ENCODE peak calls at places on chromosomes 12 and 14, in six cellular contexts. A is head of caudate nucleus, W is bronchial epithelial cell, X is mucosa of gallbladder, O is activated T-helper 1 cell treated with Interleukin-2 at 50 U/mL for 16 hours, D is cortex of kidney. N is an unnamed sample.

GRCh38 chr12:67833602-67834001 is 155.6 kb upstream of the IFNG-AS1 start:
- DNase-seq in A (no peak), W (no peak), X (no peak), O (no peak), D (no peak), N (no peak)

GRCh38 chr14:104292084-104292970 is 153.9 kb downstream of the KIF26A start:
- DNase-seq in A (no peak), W (no peak), X (no peak), O (no peak), D (no peak), N (no peak)

GRCh38 chr12:64968989-64969819 is 144.8 kb downstream of the TBC1D30 start:
- DNase-seq in A (no peak), W (peak; percentile 58), X (no peak), O (no peak), D (no peak), N (no peak)

GRCh38 chr12:14327717-14328116 is 37.8 kb upstream of the ATF7IP start:
- DNase-seq in A (no peak), W (peak; percentile 44), X (no peak), O (no peak), D (no peak), N (no peak)

GRCh38 chr12:31406345-31406744 is 80.4 kb upstream of the SINHCAF start:
- DNase-seq in A (no peak), W (no peak), X (no peak), O (no peak), D (no peak), N (no peak)

GRCh38 chr12:22231836-22232235 is 102.7 kb downstream of the ST8SIA1 start:
- DNase-seq in A (no peak), W (no peak), X (no peak), O (no peak), D (no peak), N (no peak)

GRCh38 chr14:97602438-97603117 is 805.4 kb downstream of the VRK1 start:
- DNase-seq in A (no peak), W (no peak), X (no peak), O (peak; percentile 66), D (no peak), N (peak; percentile 24)

GRCh38 chr14:72792051-72792788 is 101.7 kb downstream of the DPF3 start:
- DNase-seq in A (peak; percentile 41), W (no peak), X (no peak), O (no peak), D (no peak), N (no peak)

GRCh38 chr12:131894313-131894860 is at the start of gene ULK1:
- DNase-seq in A (peak; percentile 92), W (peak; percentile 60), X (peak; percentile 94), O (peak; percentile 91), D (no peak), N (peak; percentile 75)

GRCh38 chr14:56199095-56199975 is 81.1 kb downstream of the PELI2 start:
- DNase-seq in A (no peak), W (peak; percentile 76), X (peak; percentile 70), O (no peak), D (no peak), N (peak; percentile 25)

GRCh38 chr14:39266589-39266870 is 32.8 kb downstream of the MIA2 start:
- DNase-seq in A (no peak), W (no peak), X (peak; percentile 88), O (no peak), D (no peak), N (no peak)

GRCh38 chr14:102317564-102318248 is 1.8 kb upstream of the ZNF839 start:
- DNase-seq in A (no peak), W (peak; percentile 17), X (no peak), O (no peak), D (no peak), N (peak; percentile 2)

GRCh38 chr12:80490329-80490728 is 46.3 kb downstream of the PTPRQ start:
- DNase-seq in A (no peak), W (no peak), X (no peak), O (no peak), D (no peak), N (no peak)

GRCh38 chr14:69263364-69263763 is 3.4 kb downstream of the GALNT16 start:
- DNase-seq in A (no peak), W (peak; percentile 42), X (no peak), O (no peak), D (no peak), N (no peak)

GRCh38 chr12:98259667-98260066 is 255.7 kb upstream of the TMPO start:
- DNase-seq in A (no peak), W (no peak), X (no peak), O (no peak), D (no peak), N (no peak)

GRCh38 chr12:50537538-50537919 is 32.7 kb downstream of the DIP2B start:
- DNase-seq in A (no peak), W (peak; percentile 97), X (no peak), O (no peak), D (no peak), N (no peak)

GRCh38 chr14:25237845-25238244 is 187.9 kb upstream of the STXBP6 start:
- DNase-seq in A (no peak), W (peak; percentile 18), X (no peak), O (no peak), D (no peak), N (no peak)

GRCh38 chr14:103445783-103446182 is 60.6 kb downstream of the MARK3 start:
- DNase-seq in A (no peak), W (no peak), X (no peak), O (no peak), D (no peak), N (no peak)

N was measured in DMS153.